ENCODE peak calls at places on chromosomes 7 and 10, in nine cellular contexts. H is activated naive CD8-positive, alpha-beta T cell treated with anti-CD3 and anti-CD28 coated beads, Interleukin-2, amount 10 ng/mL, durations not matched to agents 7 days and 5 days; P is SW480; F is H7; D is ureter; A is GM23338; B is NCI-H1092 treated with DMSO at 0.1 percent for 48 hours; Z is germinal center; E is EH. C is an unnamed sample.

GRCh38 chr7:149753370-149754233 is 19.8 kb downstream of the ZNF467 start:
- DNase-seq in P (peak), E (peak), D (no peak), A (peak), F (peak), B (peak), Z (no peak), H (no peak), C (no peak)

GRCh38 chr10:79246209-79246581 is 101.1 kb upstream of the PPIF start:
- DNase-seq in B (no peak), H (no peak), Z (no peak), A (no peak), P (no peak), E (no peak), D (peak), F (no peak), C (no peak)

GRCh38 chr10:81847675-81848074 is 27.3 kb upstream of the NRG3 start:
- DNase-seq in P (no peak), F (peak), Z (no peak), H (no peak), D (no peak), B (no peak), E (no peak), A (peak), C (no peak)

GRCh38 chr10:49139000-49139865 is 5.4 kb upstream of the FAM170B start:
- DNase-seq in E (peak), A (no peak), H (no peak), F (no peak), Z (no peak), P (no peak), D (no peak), B (no peak), C (no peak)

GRCh38 chr10:60299961-60300883 is 89.5 kb downstream of the ANK3 start:
- DNase-seq in A (peak), D (no peak), P (no peak), Z (no peak), H (no peak), E (no peak), B (no peak), F (peak), C (no peak)

GRCh38 chr10:53236941-53237340 is 464.4 kb upstream of the MBL2 start:
- DNase-seq in P (no peak), H (no peak), D (no peak), A (no peak), B (no peak), E (no peak), Z (no peak), F (no peak), C (no peak)

GRCh38 chr7:155190608-155191536 is 106.8 kb upstream of the INSIG1 start:
- DNase-seq in F (peak), E (peak), H (peak), A (peak), P (peak), Z (peak), B (no peak), D (no peak), C (no peak)

GRCh38 chr7:72183835-72184234 is 228.3 kb downstream of the CALN1 start:
- DNase-seq in E (no peak), B (no peak), Z (no peak), H (no peak), D (no peak), F (peak), P (peak), A (peak), C (no peak)

GRCh38 chr10:72062341-72062740 is 26.0 kb downstream of the SPOCK2 start:
- DNase-seq in E (peak), P (no peak), B (no peak), F (no peak), H (no peak), A (no peak), Z (no peak), D (no peak), C (no peak)

GRCh38 chr7:13628231-13629001 is 361.1 kb downstream of the ETV1 start:
- DNase-seq in B (no peak), P (no peak), F (no peak), E (peak), H (no peak), D (no peak), Z (no peak), A (no peak), C (no peak)

GRCh38 chr10:131452926-131453771 is 141.6 kb upstream of the TCERG1L start:
- DNase-seq in H (no peak), A (peak), P (no peak), Z (no peak), F (peak), D (no peak), B (no peak), E (no peak), C (no peak)

GRCh38 chr10:24383681-24384106 is 174.8 kb downstream of the KIAA1217 start:
- DNase-seq in A (peak), D (peak), E (peak), P (peak), H (peak), Z (peak), F (peak), B (no peak), C (no peak)

GRCh38 chr10:75408911-75409885 is 7.6 kb upstream of the ZNF503 start:
- DNase-seq in D (peak), H (peak), F (peak), E (peak), Z (peak), B (peak), A (peak), P (peak), C (peak)

GRCh38 chr10:100972904-100973535 is 3.7 kb downstream of the SEMA4G start:
- DNase-seq in E (no peak), P (no peak), H (no peak), A (no peak), B (no peak), F (peak), Z (no peak), D (no peak), C (no peak)

GRCh38 chr7:116311816-116312471 is 101.6 kb downstream of the TES start:
- DNase-seq in A (no peak), Z (no peak), E (no peak), F (no peak), H (no peak), B (no peak), D (no peak), P (no peak), C (no peak)

GRCh38 chr7:86720306-86720705 is 76.6 kb downstream of the GRM3 start:
- DNase-seq in A (no peak), H (no peak), Z (no peak), P (no peak), D (no peak), E (no peak), F (no peak), B (no peak), C (no peak)

GRCh38 chr10:127017406-127018297 is 112.4 kb downstream of the DOCK1 start:
- DNase-seq in P (peak), D (no peak), A (no peak), E (peak), Z (no peak), F (no peak), B (no peak), H (no peak), C (no peak)

GRCh38 chr10:88886557-88886956 is 6.5 kb downstream of the STAMBPL1 start:
- DNase-seq in E (no peak), A (no peak), D (no peak), Z (peak), F (no peak), P (no peak), B (no peak), H (no peak), C (no peak)

GRCh38 chr10:117896517-117896916 is 150.2 kb downstream of the RAB11FIP2 start:
- DNase-seq in Z (no peak), H (no peak), D (no peak), E (no peak), F (no peak), P (no peak), B (no peak), A (no peak), C (no peak)

GRCh38 chr10:118485641-118486040 is 109.8 kb downstream of the PRLHR start:
- DNase-seq in B (no peak), P (no peak), A (no peak), E (no peak), Z (no peak), H (no peak), F (no peak), D (no peak), C (no peak)

GRCh38 chr10:22714524-22715289 is at the start of gene PIP4K2A:
- DNase-seq in B (peak), P (peak), D (peak), F (peak), A (peak), Z (peak), E (peak), H (peak), C (peak)

GRCh38 chr10:22816298-22816653 is 101.9 kb upstream of the PIP4K2A start:
- DNase-seq in F (no peak), H (no peak), D (no peak), B (no peak), Z (no peak), A (no peak), P (peak), E (peak), C (no peak)

GRCh38 chr10:55628260-55628701 is 732.8 kb downstream of the ZWINT start:
- DNase-seq in A (peak), B (no peak), P (no peak), Z (no peak), D (no peak), H (no peak), E (no peak), F (peak), C (no peak)

C was measured in GDM1.